ENCODE peak calls at places on chromosome 18, in eight cellular contexts. S is cardiac muscle cell, K is stomach, U is Calu3, X is endothelial cell, B is epithelial cell of esophagus, I is colonic mucosa, R is B cell. O is an unnamed sample.

GRCh38 chr18:31197676-31198075 is 35.0 kb upstream of the DSC1 start:
- DNase-seq in S (no peak), K (no peak), U (peak), X (no peak), B (peak), I (peak), R (no peak), O (no peak)

GRCh38 chr18:38940475-38940862 is 1374.9 kb upstream of the CELF4 start:
- DNase-seq in S (no peak), K (no peak), U (no peak), X (no peak), B (no peak), I (no peak), R (no peak), O (no peak)

GRCh38 chr18:1104265-1104792 is 199.7 kb downstream of the ADCYAP1 start:
- DNase-seq in S (peak), K (no peak), U (no peak), X (no peak), B (no peak), I (no peak), R (no peak), O (no peak)

GRCh38 chr18:9850297-9850696 is 35.5 kb upstream of the TXNDC2 start:
- DNase-seq in S (no peak), K (no peak), U (no peak), X (no peak), B (no peak), I (no peak), R (no peak), O (no peak)

GRCh38 chr18:37986665-37987064 is 421.1 kb upstream of the CELF4 start:
- DNase-seq in S (no peak), K (no peak), U (no peak), X (no peak), B (peak), I (no peak), R (no peak), O (no peak)

GRCh38 chr18:74289137-74289536 is 2.6 kb downstream of the CYB5A start:
- DNase-seq in S (peak), K (no peak), U (no peak), X (no peak), B (no peak), I (no peak), R (no peak), O (no peak)

GRCh38 chr18:9619990-9620389 is 5.6 kb upstream of the PPP4R1 start:
- DNase-seq in S (peak), K (no peak), U (no peak), X (no peak), B (no peak), I (no peak), R (no peak), O (no peak)

GRCh38 chr18:31497711-31498449 is at the start of gene DSG2:
- DNase-seq in S (peak), K (peak), U (peak), X (peak), B (peak), I (peak), R (peak), O (peak)

GRCh38 chr18:6414723-6415362 is at the start of gene L3MBTL4:
- DNase-seq in S (no peak), K (peak), U (peak), X (peak), B (no peak), I (peak), R (peak), O (peak)

GRCh38 chr18:11387880-11388279 is 221.5 kb upstream of the SLC35G4 start:
- DNase-seq in S (peak), K (peak), U (peak), X (no peak), B (peak), I (no peak), R (no peak), O (peak)

GRCh38 chr18:10213526-10213925 is 240.9 kb upstream of the APCDD1 start:
- DNase-seq in S (peak), K (no peak), U (peak), X (no peak), B (peak), I (no peak), R (peak), O (peak)

GRCh38 chr18:65706646-65707045 is 44.2 kb upstream of the CDH7 start:
- DNase-seq in S (no peak), K (no peak), U (no peak), X (no peak), B (no peak), I (no peak), R (no peak), O (no peak)

GRCh38 chr18:75438891-75439290 is 11.4 kb upstream of the SMIM21 start:
- DNase-seq in S (no peak), K (no peak), U (no peak), X (no peak), B (no peak), I (no peak), R (no peak), O (no peak)

GRCh38 chr18:3157086-3157485 is 62.7 kb downstream of the MYOM1 start:
- DNase-seq in S (no peak), K (no peak), U (no peak), X (no peak), B (no peak), I (no peak), R (no peak), O (no peak)

GRCh38 chr18:23626451-23627279 is 36.0 kb downstream of the ANKRD29 start:
- DNase-seq in S (peak), K (no peak), U (no peak), X (no peak), B (peak), I (no peak), R (no peak), O (no peak)

GRCh38 chr18:9574473-9575115 is 39.8 kb downstream of the PPP4R1 start:
- DNase-seq in S (no peak), K (no peak), U (no peak), X (no peak), B (no peak), I (no peak), R (no peak), O (no peak)

GRCh38 chr18:50982802-50983179 is 15.0 kb downstream of the ELAC1 start:
- DNase-seq in S (peak), K (no peak), U (no peak), X (no peak), B (no peak), I (no peak), R (no peak), O (no peak)

GRCh38 chr18:13376841-13377351 is 158.3 kb downstream of the LDLRAD4 start:
- DNase-seq in S (no peak), K (no peak), U (no peak), X (no peak), B (no peak), I (no peak), R (no peak), O (no peak)

GRCh38 chr18:35162995-35163394 is 77.8 kb upstream of the ZNF397 start:
- DNase-seq in S (no peak), K (no peak), U (no peak), X (no peak), B (peak), I (no peak), R (no peak), O (no peak)

GRCh38 chr18:22470141-22470510 is 52.4 kb upstream of the CTAGE1 start:
- DNase-seq in S (no peak), K (no peak), U (no peak), X (no peak), B (no peak), I (no peak), R (no peak), O (no peak)

GRCh38 chr18:49491534-49491856 is 4.5 kb upstream of the C18orf32 start:
- DNase-seq in S (no peak), K (no peak), U (no peak), X (no peak), B (no peak), I (no peak), R (no peak), O (no peak)

GRCh38 chr18:34999734-35000397 is 41.3 kb upstream of the MAPRE2 start:
- DNase-seq in S (no peak), K (no peak), U (no peak), X (no peak), B (no peak), I (no peak), R (no peak), O (no peak)

GRCh38 chr18:22422909-22423548 is 5.3 kb upstream of the CTAGE1 start:
- DNase-seq in S (peak), K (peak), U (no peak), X (no peak), B (no peak), I (peak), R (no peak), O (peak)

GRCh38 chr18:69935319-69936190 is 12.1 kb downstream of the CD226 start:
- DNase-seq in S (no peak), K (peak), U (no peak), X (no peak), B (peak), I (no peak), R (no peak), O (no peak)

GRCh38 chr18:25921677-25922421 is 168.6 kb downstream of the SS18 start:
- DNase-seq in S (peak), K (peak), U (peak), X (peak), B (peak), I (peak), R (peak), O (no peak)

GRCh38 chr18:28281400-28281799 is 104.5 kb upstream of the CDH2 start:
- DNase-seq in S (no peak), K (no peak), U (no peak), X (no peak), B (no peak), I (no peak), R (no peak), O (no peak)

GRCh38 chr18:79923896-79924585 is 27.4 kb downstream of the SLC66A2 start:
- DNase-seq in S (no peak), K (peak), U (no peak), X (no peak), B (no peak), I (no peak), R (no peak), O (no peak)
- TF ChIP-seq CTCF in S (no peak), K (no peak), U (no peak), X (no peak), B (no peak), I (no peak), R (no peak), O (no peak)

GRCh38 chr18:48412339-48412929 is 3.3 kb upstream of the ZBTB7C start:
- DNase-seq in S (peak), K (no peak), U (peak), X (peak), B (peak), I (peak), R (no peak), O (no peak)
- TF ChIP-seq CTCF in S (peak), K (no peak), U (peak), X (peak), B (peak), I (peak), R (peak), O (peak)

GRCh38 chr18:36412778-36413177 is 115.3 kb downstream of the FHOD3 start:
- DNase-seq in S (peak), K (no peak), U (peak), X (peak), B (peak), I (no peak), R (no peak), O (no peak)

GRCh38 chr18:36409779-36410178 is 112.3 kb downstream of the FHOD3 start:
- DNase-seq in S (no peak), K (no peak), U (no peak), X (no peak), B (no peak), I (no peak), R (no peak), O (no peak)

GRCh38 chr18:36410346-36410745 is 112.8 kb downstream of the FHOD3 start:
- DNase-seq in S (no peak), K (no peak), U (no peak), X (no peak), B (peak), I (no peak), R (no peak), O (no peak)

GRCh38 chr18:36408606-36409005 is 111.1 kb downstream of the FHOD3 start:
- DNase-seq in S (no peak), K (no peak), U (no peak), X (no peak), B (no peak), I (no peak), R (no peak), O (no peak)

DNA sequence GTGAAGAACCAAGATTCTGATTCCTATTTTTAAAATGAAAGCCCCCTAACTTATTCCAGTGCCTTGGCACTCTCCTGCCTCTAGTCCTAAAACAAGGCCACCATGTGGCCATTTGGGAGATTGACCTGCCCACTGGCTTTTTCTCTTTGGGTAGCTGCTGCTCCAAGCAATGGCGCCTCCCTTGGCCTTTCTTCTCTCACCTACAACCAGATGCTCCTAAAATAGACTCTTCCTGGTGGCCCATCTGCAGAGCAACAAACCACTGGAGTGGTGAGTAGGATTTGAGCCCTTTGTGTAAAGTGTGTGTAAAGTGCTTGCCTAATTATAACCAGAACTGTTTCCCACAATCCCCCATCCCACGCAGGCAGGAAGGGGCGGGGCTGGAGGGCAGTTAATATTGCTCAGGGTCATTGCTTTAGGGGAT is 114.2 kb downstream of the FHOD3 start:
- DNase-seq in S (peak), K (no peak), U (peak), X (peak), B (peak), I (no peak), R (no peak), O (no peak)
- TF ChIP-seq CTCF in S (peak), K (no peak), U (peak), X (peak), B (peak), I (no peak), R (no peak), O (no peak)

DNA sequence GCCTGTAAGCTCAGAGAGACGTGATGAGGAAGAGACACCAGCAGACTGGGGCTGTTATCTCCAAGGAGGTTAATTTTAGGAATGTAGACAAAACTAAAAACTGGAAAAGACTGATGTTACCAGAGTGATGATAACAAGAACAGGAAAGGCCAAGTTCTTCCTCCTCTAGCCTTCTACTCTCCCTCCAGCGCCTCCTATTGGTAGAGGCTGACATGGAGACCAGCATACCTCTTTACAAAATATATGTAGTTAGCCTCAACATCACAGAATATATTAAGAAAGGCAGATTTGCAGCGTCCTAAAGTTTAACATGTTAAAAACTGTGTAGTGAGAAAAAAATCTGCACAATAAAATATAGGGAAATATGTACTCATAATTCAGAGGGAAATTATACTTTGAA is 66.0 kb downstream of the TCF4 start:
- DNase-seq in S (peak), K (no peak), U (peak), X (peak), B (peak), I (peak), R (no peak), O (no peak)
- TF ChIP-seq CTCF in S (peak), K (no peak), U (peak), X (peak), B (peak), I (no peak), R (peak), O (no peak)

DNA sequence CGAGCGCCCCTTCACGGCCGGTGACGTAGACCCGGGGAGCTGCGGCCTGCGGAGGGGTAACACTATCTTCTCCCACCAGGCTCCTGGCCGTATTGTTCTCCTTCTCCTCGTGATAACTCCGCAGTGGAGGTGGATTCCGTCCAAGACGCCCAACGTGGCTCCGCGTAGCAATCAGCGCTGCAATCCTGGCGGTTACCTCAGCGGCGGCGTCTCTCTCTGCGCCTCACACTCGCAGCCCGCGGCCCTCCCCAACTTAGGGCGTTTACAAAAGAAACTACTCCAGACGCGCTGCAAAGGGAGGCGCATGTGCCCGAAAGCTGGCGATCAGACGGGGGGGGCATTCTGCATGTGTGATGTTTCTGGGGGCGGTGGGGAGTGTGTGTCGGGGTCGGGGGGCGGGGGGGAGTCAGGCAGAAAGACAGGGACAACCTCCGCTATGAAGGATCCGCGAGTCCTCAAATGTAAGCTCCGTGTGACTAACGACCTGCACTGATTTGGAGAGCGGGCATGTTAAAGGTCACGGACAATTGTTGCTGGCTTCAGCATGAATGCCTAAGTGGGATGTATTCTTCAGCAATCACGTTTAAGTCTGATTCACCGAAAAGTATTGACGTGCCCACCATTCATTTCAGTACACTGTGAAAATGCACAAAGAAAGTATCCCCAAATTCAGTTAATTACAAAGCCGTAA is 1.3 kb upstream of the ZNF516 start:
- DNase-seq in S (peak), K (peak), U (peak), X (peak), B (peak), I (peak), R (peak), O (peak)
- TF ChIP-seq CTCF in S (no peak), K (no peak), U (no peak), X (no peak), B (no peak), I (no peak), R (no peak), O (no peak)

GRCh38 chr18:57644540-57644939 is 22.9 kb upstream of the NARS1 start:
- DNase-seq in S (peak), K (no peak), U (no peak), X (no peak), B (no peak), I (no peak), R (no peak), O (no peak)
- TF ChIP-seq CTCF in S (peak), K (no peak), U (no peak), X (no peak), B (peak), I (no peak), R (no peak), O (no peak)

O was measured in lung.